ENCODE peak calls at places on chromosomes 1 and 21, in six cellular contexts. V, H, P, O, T and G are unnamed samples.

GRCh38 chr1:28815533-28815932 is 3.6 kb downstream of the OPRD1 start:
- DNase-seq in V (no peak), H (peak), P (no peak), O (no peak), T (no peak), G (no peak)

GRCh38 chr1:60547821-60548220 is 474.3 kb upstream of the C1orf87 start:
- DNase-seq in V (no peak), H (no peak), P (no peak), O (no peak), T (no peak), G (no peak)

GRCh38 chr1:27773732-27774445 is 870 bp downstream of the STX12 start:
- DNase-seq in V (peak), H (peak), P (peak), O (peak), T (peak), G (no peak)

GRCh38 chr1:245807306-245807705 is 652.5 kb downstream of the KIF26B start:
- DNase-seq in V (no peak), H (peak), P (peak), O (peak), T (no peak), G (no peak)

GRCh38 chr1:48102766-48103165 is 105.6 kb upstream of the TRABD2B start:
- DNase-seq in V (no peak), H (no peak), P (no peak), O (peak), T (no peak), G (no peak)

GRCh38 chr1:212607206-212607923 is 1.2 kb upstream of the ATF3 start:
- DNase-seq in V (no peak), H (peak), P (peak), O (no peak), T (no peak), G (no peak)

GRCh38 chr1:60923287-60924110 is 158.9 kb upstream of the NFIA start:
- DNase-seq in V (no peak), H (no peak), P (no peak), O (no peak), T (no peak), G (no peak)

GRCh38 chr1:59738591-59739015 is 76.1 kb upstream of the HOOK1 start:
- DNase-seq in V (peak), H (no peak), P (peak), O (peak), T (peak), G (no peak)

GRCh38 chr1:232459087-232459486 is 170.8 kb downstream of the SIPA1L2 start:
- DNase-seq in V (no peak), H (peak), P (no peak), O (no peak), T (no peak), G (no peak)

GRCh38 chr1:45322486-45323040 is 4.1 kb upstream of the HPDL start:
- DNase-seq in V (no peak), H (no peak), P (no peak), O (no peak), T (no peak), G (no peak)

GRCh38 chr1:61428146-61428545 is 296.8 kb downstream of the TM2D1 start:
- DNase-seq in V (no peak), H (no peak), P (peak), O (peak), T (no peak), G (no peak)

GRCh38 chr1:226738421-226738994 is 574 bp downstream of the ITPKB start:
- DNase-seq in V (peak), H (peak), P (peak), O (peak), T (peak), G (no peak)

GRCh38 chr1:59485171-59485570 is 188.3 kb downstream of the FGGY start:
- DNase-seq in V (no peak), H (no peak), P (no peak), O (no peak), T (no peak), G (no peak)

GRCh38 chr1:209493584-209493983 is 89.9 kb upstream of the CAMK1G start:
- DNase-seq in V (no peak), H (no peak), P (no peak), O (peak), T (peak), G (no peak)

GRCh38 chr21:44569861-44570517 is 3.5 kb upstream of the KRTAP10-4 start:
- DNase-seq in V (no peak), H (no peak), P (no peak), O (no peak), T (no peak), G (no peak)

GRCh38 chr21:45323487-45324380 is 36.0 kb upstream of the POFUT2 start:
- DNase-seq in V (peak), H (no peak), P (peak), O (peak), T (peak), G (no peak)

GRCh38 chr1:192225713-192226112 is 67.5 kb downstream of the RGS18 start:
- DNase-seq in V (peak), H (peak), P (peak), O (peak), T (peak), G (no peak)

GRCh38 chr21:28704746-28705145 is 287.9 kb downstream of the LTN1 start:
- DNase-seq in V (peak), H (no peak), P (no peak), O (peak), T (no peak), G (no peak)

GRCh38 chr1:26784023-26784871 is 3.5 kb upstream of the PIGV start:
- DNase-seq in V (peak), H (peak), P (peak), O (peak), T (peak), G (no peak)

GRCh38 chr1:97082160-97082848 is 360.7 kb downstream of the PTBP2 start:
- DNase-seq in V (no peak), H (no peak), P (no peak), O (no peak), T (no peak), G (no peak)

GRCh38 chr1:43438006-43438405 is 15.7 kb downstream of the HYI start:
- DNase-seq in V (no peak), H (no peak), P (no peak), O (no peak), T (no peak), G (no peak)

DNA sequence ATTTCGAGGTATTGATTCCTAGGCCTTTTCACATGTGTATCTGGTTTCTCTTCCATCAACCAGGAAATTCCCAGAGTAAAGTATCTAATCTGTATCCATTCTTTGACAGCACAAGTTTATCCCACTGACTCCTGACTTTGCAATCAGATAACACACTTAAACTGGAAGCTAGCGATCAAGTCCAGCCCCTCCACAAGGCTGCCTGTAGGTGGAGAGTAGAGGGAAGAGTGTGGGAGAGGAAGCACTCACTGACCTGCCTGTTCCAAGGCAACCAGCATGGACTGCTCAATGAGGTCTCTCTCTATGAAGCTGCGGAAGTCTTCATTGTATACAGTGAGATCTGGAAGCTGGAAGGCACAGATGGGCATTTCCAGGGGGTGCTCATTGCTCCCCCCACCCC is 30.4 kb upstream of the MTMR11 start:
- DNase-seq in V (no peak), H (no peak), P (no peak), O (no peak), T (no peak), G (no peak)
- TF ChIP-seq CTCF in V (no peak), H (no peak), P (no peak), O (no peak), T (no peak), G (no peak)

DNA sequence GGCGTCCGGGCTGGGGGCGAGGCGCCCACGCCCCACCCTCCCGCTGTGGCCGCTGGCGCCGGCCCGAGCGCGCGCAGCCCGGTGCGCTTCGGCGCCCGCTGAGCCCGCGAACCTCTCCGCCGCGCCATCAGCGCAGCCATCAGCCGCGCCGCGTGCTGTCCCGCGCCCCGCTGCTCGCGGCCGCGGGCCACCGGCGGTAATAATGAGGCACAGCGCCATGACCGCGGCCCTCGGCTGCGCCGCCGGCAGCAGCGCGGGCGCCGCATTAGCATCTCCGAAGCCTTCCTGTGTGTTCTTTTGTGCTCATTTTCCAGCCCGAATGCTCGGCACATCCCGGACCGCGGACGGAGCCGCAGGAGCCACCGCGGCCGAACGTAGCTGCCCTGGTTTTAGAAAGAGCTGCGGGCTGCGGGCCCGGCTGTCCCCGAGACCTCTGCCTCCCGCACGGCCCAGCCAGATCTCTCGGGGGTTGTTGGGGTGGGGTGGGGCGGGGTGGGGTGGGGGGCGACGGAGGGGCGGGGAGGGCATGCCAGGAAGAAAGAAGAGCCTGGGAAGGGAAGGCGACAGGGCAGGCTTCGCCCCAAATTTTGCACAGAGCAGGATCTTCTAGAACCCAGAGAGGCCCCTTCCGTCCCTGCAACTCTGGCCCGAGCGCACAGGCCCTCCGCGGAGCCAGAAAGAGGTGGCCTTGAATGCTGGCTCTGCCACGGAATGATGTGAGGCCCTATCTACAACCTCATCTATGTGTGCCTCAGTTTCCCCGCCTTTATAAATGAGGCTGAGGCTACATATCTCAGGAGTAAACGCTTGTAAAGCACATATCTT is 55.3 kb downstream of the RRAGC start:
- DNase-seq in V (no peak), H (no peak), P (no peak), O (peak), T (no peak), G (no peak)
- H3K4me3 ChIP-seq in V (peak), H (no peak), P (no peak), O (peak), T (no peak), G (peak)

GRCh38 chr1:50605186-50605875 is 182.1 kb upstream of the DMRTA2 start:
- DNase-seq in V (peak), H (peak), P (peak), O (peak), T (peak), G (peak)
- TF ChIP-seq CTCF in V (peak), H (peak), P (peak), O (peak), T (peak), G (peak)

GRCh38 chr1:200406161-200406797 is 3.6 kb downstream of the ZNF281 start:
- DNase-seq in V (no peak), H (peak), P (no peak), O (no peak), T (no peak), G (no peak)
- H3K4me3 ChIP-seq in V (peak), H (peak), P (no peak), O (peak), T (no peak), G (peak)

GRCh38 chr1:65581120-65581519 is 160.7 kb downstream of the LEPR start:
- DNase-seq in V (no peak), H (no peak), P (peak), O (peak), T (peak), G (no peak)
- TF ChIP-seq CTCF in V (peak), H (no peak), P (peak), O (peak), T (peak), G (peak)

DNA sequence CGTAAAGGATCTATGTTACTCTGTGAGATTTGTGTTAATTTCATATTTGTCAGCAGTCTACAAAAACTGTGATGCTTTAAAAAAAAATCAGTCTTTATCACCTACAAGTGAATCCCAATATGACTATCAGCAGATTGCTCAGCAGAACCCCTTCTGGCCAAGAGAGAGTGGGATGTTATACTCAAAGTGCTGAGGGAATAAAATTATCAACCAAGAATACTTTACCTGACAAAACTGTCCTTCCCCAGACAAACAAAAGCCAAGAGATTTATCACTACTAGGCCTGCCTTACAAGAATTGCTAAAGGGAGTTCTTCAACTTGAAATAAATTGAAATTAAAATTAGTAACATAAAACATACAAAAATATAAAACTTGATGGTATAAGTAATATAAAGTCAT is 105.2 kb downstream of the SLC35F3 start:
- DNase-seq in V (no peak), H (no peak), P (no peak), O (no peak), T (no peak), G (no peak)
- H3K4me3 ChIP-seq in V (no peak), H (no peak), P (no peak), O (no peak), T (no peak), G (no peak)

GRCh38 chr1:224524679-224525078 is 90.1 kb upstream of the WDR26 start:
- DNase-seq in V (peak), H (no peak), P (peak), O (no peak), T (peak), G (no peak)

GRCh38 chr1:224520808-224521207 is 86.2 kb upstream of the WDR26 start:
- DNase-seq in V (no peak), H (no peak), P (no peak), O (no peak), T (no peak), G (no peak)

GRCh38 chr1:224519874-224520273 is 85.3 kb upstream of the WDR26 start:
- DNase-seq in V (peak), H (no peak), P (peak), O (no peak), T (peak), G (no peak)

GRCh38 chr1:224523676-224524075 is 89.1 kb upstream of the WDR26 start:
- DNase-seq in V (no peak), H (no peak), P (no peak), O (no peak), T (no peak), G (no peak)

GRCh38 chr1:224521904-224522734 is 87.5 kb upstream of the WDR26 start:
- DNase-seq in V (no peak), H (no peak), P (no peak), O (no peak), T (no peak), G (no peak)
- TF ChIP-seq CTCF in V (no peak), H (no peak), P (peak), O (peak), T (peak), G (peak)